ENCODE peak calls at places on chromosomes 12 and 14, in nine cellular contexts. Y is AG10803; W is K562; M is left lung; X is fibroblast of lung; P is tibial artery; K is omental fat pad; O is CD4-positive, alpha-beta T cell; D is thoracic aorta. C is an unnamed sample.

GRCh38 chr12:459430-460258 is at the start of gene B4GALNT3:
- DNase-seq in O (peak), D (peak), W (peak), Y (no peak), K (no peak), P (peak), M (peak), X (no peak), C (no peak)

GRCh38 chr14:74491952-74492351 is 1.2 kb downstream of the NPC2 start:
- DNase-seq in M (no peak), X (peak), O (no peak), Y (peak), D (no peak), W (peak), K (no peak), P (no peak), C (no peak)

GRCh38 chr14:31263485-31264133 is 56.0 kb upstream of the HECTD1 start:
- DNase-seq in W (no peak), P (peak), K (peak), O (no peak), D (peak), Y (peak), X (peak), M (peak), C (peak)

GRCh38 chr12:111180830-111181726 is 187.8 kb downstream of the PHETA1 start:
- DNase-seq in M (peak), O (no peak), P (peak), Y (peak), X (peak), D (peak), W (peak), K (peak), C (no peak)

GRCh38 chr14:60064491-60065072 is 27.1 kb upstream of the PCNX4 start:
- DNase-seq in X (peak), P (no peak), Y (peak), K (no peak), M (no peak), D (no peak), O (no peak), W (peak), C (no peak)

GRCh38 chr14:95034806-95035205 is 122.5 kb downstream of the DICER1 start:
- DNase-seq in Y (no peak), W (no peak), M (no peak), P (no peak), D (no peak), K (no peak), X (no peak), O (no peak), C (peak)

GRCh38 chr14:21070610-21071224 is 613 bp downstream of the ARHGEF40 start:
- DNase-seq in O (no peak), D (no peak), P (peak), K (no peak), Y (peak), W (peak), M (no peak), X (peak), C (no peak)

GRCh38 chr12:118145798-118146156 is 9.9 kb downstream of the PEBP1 start:
- DNase-seq in Y (no peak), M (no peak), D (no peak), K (no peak), X (no peak), P (no peak), W (no peak), O (no peak), C (peak)

GRCh38 chr12:104057771-104058197 is 6.5 kb upstream of the HCFC2 start:
- DNase-seq in M (no peak), Y (no peak), O (no peak), P (no peak), D (no peak), W (peak), X (peak), K (no peak), C (no peak)

GRCh38 chr12:103013741-103014140 is 56.3 kb downstream of the ASCL1 start:
- DNase-seq in P (no peak), D (no peak), O (no peak), Y (no peak), K (no peak), X (no peak), W (no peak), M (no peak), C (no peak)

GRCh38 chr12:122846622-122847515 is 11.6 kb downstream of the HIP1R start:
- DNase-seq in Y (no peak), M (no peak), W (no peak), K (no peak), O (no peak), X (no peak), D (no peak), P (no peak), C (no peak)

GRCh38 chr14:99664636-99665273 is 19.3 kb upstream of the CYP46A1 start:
- DNase-seq in W (no peak), K (no peak), M (no peak), D (no peak), Y (no peak), O (no peak), X (no peak), P (no peak), C (no peak)

GRCh38 chr12:112162261-112162790 is 37.0 kb downstream of the TRAFD1 start:
- DNase-seq in P (peak), Y (no peak), X (no peak), O (no peak), M (peak), K (no peak), W (no peak), D (no peak), C (no peak)

GRCh38 chr14:91149462-91149861 is 35.6 kb downstream of the DGLUCY start:
- DNase-seq in M (peak), O (no peak), Y (peak), P (peak), X (peak), W (peak), K (no peak), D (peak), C (no peak)

GRCh38 chr14:104805326-104805678 is 4.4 kb downstream of the ZBTB42 start:
- DNase-seq in Y (peak), X (peak), D (no peak), P (no peak), O (no peak), K (no peak), M (no peak), W (peak), C (peak)

GRCh38 chr14:74042296-74042695 is 23.1 kb downstream of the BBOF1 start:
- DNase-seq in O (no peak), D (no peak), X (no peak), Y (no peak), W (no peak), K (no peak), P (no peak), M (no peak), C (no peak)

GRCh38 chr12:13982010-13982409 is 608 bp upstream of the GRIN2B start:
- DNase-seq in D (no peak), K (no peak), M (no peak), Y (no peak), W (no peak), X (no peak), O (no peak), P (no peak), C (no peak)

GRCh38 chr12:91111366-91112321 is at the start of gene LUM:
- DNase-seq in W (no peak), M (peak), O (no peak), Y (peak), P (no peak), K (no peak), X (peak), D (no peak), C (no peak)

GRCh38 chr12:129848921-129849320 is 54.9 kb downstream of the TMEM132D start:
- DNase-seq in D (no peak), M (no peak), P (no peak), W (no peak), K (no peak), Y (no peak), O (no peak), X (no peak), C (no peak)

GRCh38 chr12:129840145-129840884 is 63.5 kb downstream of the TMEM132D start:
- DNase-seq in K (no peak), O (no peak), D (no peak), X (no peak), Y (no peak), W (no peak), M (no peak), P (no peak), C (peak)

GRCh38 chr12:129847063-129847462 is 56.8 kb downstream of the TMEM132D start:
- DNase-seq in W (no peak), O (no peak), Y (no peak), D (no peak), K (no peak), M (no peak), P (no peak), X (no peak), C (no peak)

GRCh38 chr12:129839679-129840078 is 64.1 kb downstream of the TMEM132D start:
- DNase-seq in K (no peak), O (no peak), M (no peak), P (no peak), X (no peak), Y (no peak), D (no peak), W (no peak), C (peak)

DNA sequence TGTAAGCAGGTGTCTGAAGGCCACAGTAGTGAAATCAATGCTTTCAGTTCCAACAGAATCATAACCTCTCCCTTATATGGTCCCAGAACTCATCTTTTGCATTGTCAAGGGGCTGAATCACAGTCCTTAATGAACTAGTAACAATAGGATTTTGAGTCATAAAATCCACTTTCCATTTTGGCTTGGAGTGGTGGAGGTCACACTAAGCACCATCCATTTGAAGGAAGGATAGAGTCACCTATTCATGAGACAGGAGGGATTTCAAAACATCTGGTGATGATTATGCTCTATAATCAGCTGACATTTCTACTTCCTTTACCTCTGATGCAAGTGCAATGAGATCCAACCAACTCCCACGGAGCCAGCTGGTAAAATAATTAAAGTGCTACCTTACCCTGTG is 59.2 kb downstream of the TMEM132D start:
- DNase-seq in M (no peak), O (no peak), Y (no peak), X (no peak), P (no peak), K (no peak), D (no peak), W (no peak), C (no peak)
- TF ChIP-seq CTCF in M (no peak), O (no peak), Y (no peak), X (no peak), P (no peak), K (no peak), D (no peak), W (no peak), C (no peak)

GRCh38 chr12:67222302-67222701 is 46.9 kb upstream of the CAND1 start:
- DNase-seq in O (no peak), W (peak), P (no peak), M (no peak), X (no peak), Y (peak), D (no peak), K (no peak), C (no peak)

GRCh38 chr12:67217647-67218046 is 51.5 kb upstream of the CAND1 start:
- DNase-seq in K (no peak), X (no peak), P (no peak), O (no peak), Y (no peak), M (no peak), W (no peak), D (no peak), C (no peak)

GRCh38 chr12:67223225-67223624 is 45.9 kb upstream of the CAND1 start:
- DNase-seq in W (no peak), O (no peak), X (no peak), Y (no peak), D (no peak), P (no peak), K (no peak), M (no peak), C (no peak)

DNA sequence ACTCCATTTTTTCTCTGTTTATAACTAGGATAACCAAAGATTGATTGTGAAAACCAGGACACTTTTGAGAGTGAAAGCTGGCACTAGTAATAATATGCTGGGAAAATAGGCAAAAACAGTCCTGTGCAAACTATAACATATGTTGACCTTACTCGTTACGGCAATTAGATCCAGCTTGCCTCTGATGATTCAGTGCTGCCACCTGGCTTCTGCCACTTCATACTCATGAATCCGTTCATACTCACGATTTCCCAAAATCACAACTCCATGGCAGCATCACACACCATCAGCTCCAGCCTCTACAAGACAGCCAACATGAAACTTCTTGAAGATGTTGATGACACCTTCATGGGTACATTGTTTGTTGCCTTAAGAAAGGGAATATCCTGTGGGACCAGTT is 49.1 kb upstream of the CAND1 start:
- DNase-seq in W (peak), M (no peak), O (no peak), Y (no peak), K (no peak), P (no peak), X (no peak), D (no peak), C (no peak)
- TF ChIP-seq CTCF in W (peak), M (no peak), O (no peak), Y (peak), K (no peak), P (no peak), X (no peak), D (no peak), C (peak)

GRCh38 chr14:22838631-22839041 is 2.3 kb downstream of the MMP14 start:
- DNase-seq in K (no peak), W (no peak), Y (peak), M (peak), P (no peak), D (no peak), X (peak), O (no peak), C (no peak)

GRCh38 chr14:22837750-22838538 is 1.6 kb downstream of the MMP14 start:
- DNase-seq in X (peak), P (peak), D (no peak), W (no peak), K (no peak), Y (peak), M (peak), O (no peak), C (no peak)

GRCh38 chr14:22835505-22835904 is 880 bp upstream of the MMP14 start:
- DNase-seq in W (no peak), O (no peak), X (no peak), Y (no peak), P (no peak), D (no peak), K (no peak), M (no peak), C (no peak)

GRCh38 chr14:22837059-22837749 is 819 bp downstream of the MMP14 start:
- DNase-seq in P (peak), W (no peak), O (no peak), D (no peak), K (no peak), X (peak), M (peak), Y (peak), C (no peak)

DNA sequence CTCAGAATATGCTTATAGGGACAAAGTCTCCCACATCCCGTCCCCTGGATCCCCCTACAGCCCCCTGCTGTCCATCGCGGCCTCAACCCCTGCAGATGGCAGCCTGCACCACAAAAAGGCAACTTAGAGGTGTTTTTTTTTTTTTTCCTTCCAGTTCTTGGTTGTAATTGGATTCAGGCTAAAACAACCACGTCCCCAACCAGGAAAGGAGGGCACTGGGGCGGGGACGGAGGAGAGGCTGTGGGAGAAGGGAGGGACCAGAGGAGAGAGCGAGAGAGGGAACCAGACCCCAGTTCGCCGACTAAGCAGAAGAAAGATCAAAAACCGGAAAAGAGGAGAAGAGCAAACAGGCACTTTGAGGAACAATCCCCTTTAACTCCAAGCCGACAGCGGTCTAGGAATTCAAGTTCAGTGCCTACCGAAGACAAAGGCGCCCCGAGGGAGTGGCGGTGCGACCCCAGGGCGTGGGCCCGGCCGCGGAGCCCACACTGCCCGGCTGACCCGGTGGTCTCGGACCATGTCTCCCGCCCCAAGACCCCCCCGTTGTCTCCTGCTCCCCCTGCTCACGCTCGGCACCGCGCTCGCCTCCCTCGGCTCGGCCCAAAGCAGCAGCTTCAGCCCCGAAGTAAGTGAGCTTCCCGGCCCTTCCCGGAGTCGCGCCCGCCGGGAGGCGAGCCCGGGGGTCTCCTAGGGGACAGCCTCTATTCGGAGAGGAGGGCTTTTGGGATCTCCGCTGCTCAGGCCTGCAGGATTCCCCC is at the start of gene MMP14:
- DNase-seq in M (peak), D (peak), K (no peak), O (no peak), Y (peak), P (peak), W (no peak), X (peak), C (peak)
- TF ChIP-seq CTCF in M (no peak), D (peak), K (no peak), O (no peak), Y (peak), P (peak), W (no peak), X (peak), C (peak)

GRCh38 chr12:101906226-101906625 is 28.8 kb downstream of the DRAM1 start:
- DNase-seq in O (no peak), K (no peak), W (no peak), M (no peak), X (no peak), P (no peak), D (no peak), Y (no peak), C (no peak)
- TF ChIP-seq CTCF in O (no peak), K (no peak), W (no peak), M (no peak), X (no peak), P (no peak), D (no peak), Y (no peak), C (no peak)

GRCh38 chr12:47021298-47021697 is 58.1 kb upstream of the PCED1B start:
- DNase-seq in O (no peak), D (no peak), K (no peak), P (no peak), X (peak), W (peak), Y (peak), M (no peak), C (no peak)
- TF ChIP-seq CTCF in O (peak), D (peak), K (no peak), P (peak), X (peak), W (peak), Y (peak), M (peak), C (peak)

GRCh38 chr12:16076553-16076952 is 165.4 kb downstream of the DERA start:
- DNase-seq in W (no peak), O (no peak), P (no peak), M (no peak), K (no peak), D (no peak), X (peak), Y (peak), C (no peak)
- TF ChIP-seq CTCF in W (peak), O (no peak), P (no peak), M (peak), K (no peak), D (no peak), X (peak), Y (peak), C (peak)

GRCh38 chr12:109137055-109137454 is 20.7 kb downstream of the ACACB start:
- DNase-seq in O (no peak), X (no peak), K (no peak), W (no peak), Y (no peak), P (no peak), M (no peak), D (no peak), C (no peak)

GRCh38 chr12:109131522-109132050 is 15.2 kb downstream of the ACACB start:
- DNase-seq in Y (peak), X (no peak), D (no peak), K (no peak), P (peak), O (no peak), M (no peak), W (no peak), C (no peak)

GRCh38 chr12:109130297-109130696 is 13.9 kb downstream of the ACACB start:
- DNase-seq in Y (no peak), D (no peak), X (no peak), K (no peak), P (peak), W (no peak), M (no peak), O (no peak), C (no peak)

GRCh38 chr12:109130755-109131521 is 14.6 kb downstream of the ACACB start:
- DNase-seq in M (no peak), W (no peak), X (no peak), K (no peak), O (no peak), Y (no peak), P (peak), D (no peak), C (no peak)

GRCh38 chr12:109134186-109134917 is 18.0 kb downstream of the ACACB start:
- DNase-seq in Y (peak), X (peak), K (no peak), W (peak), M (no peak), D (no peak), O (no peak), P (peak), C (no peak)
- TF ChIP-seq CTCF in Y (peak), X (peak), K (no peak), W (peak), M (peak), D (no peak), O (no peak), P (peak), C (peak)

GRCh38 chr12:119695034-119695433 is 27.1 kb downstream of the PRKAB1 start:
- DNase-seq in M (no peak), Y (no peak), O (no peak), K (no peak), X (peak), W (peak), D (no peak), P (peak), C (no peak)
- TF ChIP-seq CTCF in M (peak), Y (peak), O (peak), K (no peak), X (peak), W (peak), D (no peak), P (no peak), C (peak)